ENCODE peak calls at places on chromosomes 11 and 22, in five cellular contexts. Z is MM.1S; W is CD8-positive, alpha-beta T cell; U is fibroblast of pulmonary artery; F is choroid plexus epithelial cell. V is an unnamed sample.

GRCh38 chr11:71563401-71563800 is 2.0 kb upstream of the KRTAP5-10 start:
- DNase-seq in Z (peak), W (no peak), U (peak), F (peak), V (peak)

GRCh38 chr11:69149646-69150045 is 6.1 kb upstream of the SMIM38 start:
- DNase-seq in Z (no peak), W (no peak), U (no peak), F (no peak), V (no peak)

GRCh38 chr11:113895367-113896155 is 9.0 kb upstream of the HTR3B start:
- DNase-seq in Z (no peak), W (no peak), U (no peak), F (peak), V (no peak)

GRCh38 chr11:133927690-133928627 is 28.8 kb downstream of the IGSF9B start:
- DNase-seq in Z (peak), W (peak), U (peak), F (peak), V (peak)

GRCh38 chr11:69335461-69336386 is 41.8 kb downstream of the MYEOV start:
- DNase-seq in Z (no peak), W (peak), U (no peak), F (no peak), V (no peak)

GRCh38 chr11:47409440-47410403 is 1.3 kb downstream of the SLC39A13 start:
- DNase-seq in Z (no peak), W (no peak), U (no peak), F (no peak), V (no peak)

GRCh38 chr11:9143726-9144125 is 52.3 kb upstream of the SCUBE2 start:
- DNase-seq in Z (no peak), W (no peak), U (no peak), F (no peak), V (no peak)

GRCh38 chr11:81033779-81034550 is 1593.1 kb upstream of the TENM4 start:
- DNase-seq in Z (no peak), W (no peak), U (no peak), F (no peak), V (no peak)

GRCh38 chr22:41009222-41009948 is 58.2 kb downstream of the RBX1 start:
- DNase-seq in Z (no peak), W (no peak), U (peak), F (peak), V (no peak)

GRCh38 chr11:130580372-130580771 is 131.9 kb downstream of the ADAMTS15 start:
- DNase-seq in Z (no peak), W (no peak), U (peak), F (peak), V (peak)

GRCh38 chr11:66691311-66691980 is 13.8 kb upstream of the RBM4B start:
- DNase-seq in Z (no peak), W (no peak), U (no peak), F (no peak), V (no peak)

GRCh38 chr11:23151819-23152218 is 291.5 kb upstream of the CCDC179 start:
- DNase-seq in Z (no peak), W (no peak), U (peak), F (peak), V (no peak)

GRCh38 chr11:91846664-91847063 is 378.0 kb upstream of the FAT3 start:
- DNase-seq in Z (no peak), W (no peak), U (no peak), F (no peak), V (no peak)

DNA sequence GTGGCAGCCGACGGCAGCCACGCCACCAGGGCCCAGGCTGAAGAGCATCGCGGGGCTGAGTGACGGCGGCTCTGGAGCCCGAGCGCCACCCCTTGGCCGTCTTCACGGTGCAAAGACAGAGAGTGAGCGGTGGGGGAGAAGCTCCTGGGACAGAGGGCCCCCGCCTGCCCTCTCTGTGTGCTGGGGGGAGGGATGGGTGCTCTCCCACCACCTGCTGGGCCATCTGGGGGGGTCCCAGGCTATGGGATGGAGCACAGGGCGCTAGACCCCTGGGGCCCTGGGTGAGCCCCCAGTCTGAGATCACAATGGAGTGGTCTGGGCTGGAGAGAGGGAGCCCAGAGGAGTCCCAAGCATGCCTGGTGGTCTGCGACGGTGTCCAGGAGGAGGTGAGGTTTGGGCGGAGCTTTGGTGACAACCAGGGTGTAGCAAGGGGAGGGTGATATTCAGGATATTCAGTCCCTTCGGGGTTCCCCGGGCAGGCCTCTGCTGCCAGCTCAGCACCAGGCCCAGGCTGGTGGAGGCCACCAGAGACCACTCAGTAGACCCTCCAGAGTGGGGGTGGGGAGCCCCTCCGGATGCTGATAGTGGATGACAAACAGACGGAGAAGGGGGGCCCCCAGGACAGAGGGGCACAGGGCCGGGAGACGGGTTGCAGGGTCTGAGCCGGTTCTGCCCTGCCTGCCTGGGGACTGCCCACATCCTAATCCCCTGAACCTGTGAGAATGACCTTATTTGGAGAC is 78.1 kb upstream of the PRR5 start:
- DNase-seq in Z (peak), W (no peak), U (peak), F (peak), V (peak)
- TF ChIP-seq CTCF in Z (peak), W (no peak), U (peak), F (peak), V (peak)

DNA sequence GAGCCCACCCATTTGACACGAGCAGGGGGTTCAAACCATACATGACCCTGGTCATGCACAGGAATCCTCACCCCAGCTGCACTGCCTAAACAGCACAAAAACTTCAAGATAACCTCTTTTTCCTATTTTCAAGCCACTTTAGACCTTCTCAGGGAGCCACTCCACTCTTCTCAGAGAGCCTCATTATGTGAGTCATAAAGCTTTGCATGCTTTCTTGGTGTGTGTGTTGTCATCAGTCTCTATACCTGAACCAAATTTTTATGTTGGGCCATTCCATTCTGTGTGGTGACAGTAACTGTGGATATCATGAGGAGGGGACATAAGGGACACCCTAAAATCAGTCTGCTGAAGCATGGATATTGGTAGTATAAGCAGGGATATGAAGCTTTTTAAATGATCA is 769.5 kb upstream of the API5 start:
- DNase-seq in Z (no peak), W (no peak), U (no peak), F (no peak), V (no peak)
- TF ChIP-seq CTCF in Z (no peak), W (no peak), U (no peak), F (no peak), V (no peak)

DNA sequence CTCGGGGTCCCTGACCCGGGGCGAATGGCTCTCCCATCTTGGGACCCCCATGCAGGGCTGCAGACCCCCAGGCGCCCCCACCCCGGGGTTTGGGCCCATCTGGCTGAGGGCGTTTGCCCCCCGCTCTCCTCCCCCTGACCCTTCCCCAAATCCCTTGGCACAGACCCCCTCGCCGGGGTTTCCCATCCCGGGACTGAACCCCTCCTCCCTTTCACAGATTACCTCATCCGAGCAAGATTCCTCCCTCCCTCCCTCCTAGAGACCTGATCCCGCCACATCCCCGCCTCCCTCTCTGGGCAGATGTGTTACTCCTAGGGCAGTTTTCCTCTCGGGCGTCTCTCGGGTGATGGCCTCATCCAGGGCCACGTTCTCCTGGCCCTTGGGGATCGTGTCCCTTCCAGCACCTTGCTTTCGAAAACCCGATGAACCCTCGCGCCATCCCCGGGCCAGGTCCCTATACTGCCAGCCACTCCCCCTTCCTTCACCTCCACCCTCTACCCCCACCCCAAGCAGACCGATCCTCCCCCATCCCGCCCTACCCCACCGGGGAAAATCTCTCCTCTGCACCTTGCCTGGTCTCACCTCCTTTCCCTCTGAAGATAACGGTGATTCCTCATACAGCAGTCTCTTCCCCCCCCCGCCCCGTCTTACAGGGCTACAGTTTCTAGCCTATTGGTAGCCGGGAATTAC is 899 bp downstream of the KMT2A start:
- DNase-seq in Z (peak), W (peak), U (no peak), F (peak), V (peak)
- TF ChIP-seq CTCF in Z (no peak), W (no peak), U (no peak), F (no peak), V (no peak)

GRCh38 chr11:120245434-120245833 is 5.5 kb downstream of the POU2F3 start:
- DNase-seq in Z (no peak), W (no peak), U (no peak), F (no peak), V (no peak)
- TF ChIP-seq CTCF in Z (no peak), W (no peak), U (no peak), F (no peak), V (no peak)